ENCODE peak calls at places on chromosomes 13 and 19, in nine cellular contexts. T is HL-60; Y is dorsolateral prefrontal cortex; W is CD8-positive, alpha-beta T cell; Z is Peyer's patch; P is upper lobe of left lung; S is adrenal gland; J is DND-41; D is heart left ventricle. V is an unnamed sample. For H3K27me3, the result is how much of the 10 kb centered on the place peaks cover.

GRCh38 chr19:34577056-34577455 is 95.5 kb downstream of the WTIP start:
- DNase-seq in D (no peak), J (no peak), S (no peak), P (no peak), T (no peak), Z (no peak), Y (no peak), W (no peak), V (no peak)

GRCh38 chr13:49632156-49632555 is 3.8 kb downstream of the ARL11 start:
- DNase-seq in S (no peak), P (no peak), D (no peak), Y (no peak), T (no peak), W (no peak), Z (no peak), J (no peak), V (no peak)

GRCh38 chr19:45049073-45049736 is 10.4 kb downstream of the CLASRP start:
- DNase-seq in P (no peak), Y (no peak), T (no peak), J (no peak), S (peak), D (no peak), Z (no peak), W (no peak), V (no peak)

GRCh38 chr19:19033176-19033425 is 216 bp downstream of the SUGP2 start:
- DNase-seq in P (no peak), D (no peak), Z (peak), T (no peak), Y (no peak), J (no peak), W (no peak), S (no peak), V (no peak)

GRCh38 chr19:57813919-57814504 is 701 bp downstream of the ZNF552 start:
- DNase-seq in Y (no peak), T (no peak), W (no peak), Z (no peak), J (no peak), D (no peak), P (no peak), S (peak), V (no peak)

GRCh38 chr13:100668408-100668807 is 6.2 kb downstream of the TMTC4 start:
- DNase-seq in S (no peak), D (no peak), P (no peak), W (no peak), T (no peak), Y (no peak), J (no peak), Z (no peak), V (no peak)

GRCh38 chr13:110993788-110994187 is 78.9 kb upstream of the ANKRD10 start:
- DNase-seq in Y (no peak), Z (no peak), W (no peak), P (no peak), T (no peak), J (peak), D (no peak), S (no peak), V (no peak)

GRCh38 chr13:80338781-80339577 is 1.9 kb downstream of the SPRY2 start:
- DNase-seq in T (no peak), S (peak), Y (peak), D (peak), Z (peak), J (peak), W (no peak), P (peak), V (peak)

GRCh38 chr13:114092468-114092867 is 40.0 kb downstream of the RASA3 start:
- DNase-seq in W (no peak), T (no peak), D (no peak), Z (no peak), P (no peak), S (no peak), Y (no peak), J (no peak), V (no peak)

GRCh38 chr13:91313103-91313502 is 34.4 kb upstream of the MIR17HG start:
- DNase-seq in D (no peak), S (no peak), Y (no peak), J (peak), Z (no peak), P (no peak), T (no peak), W (no peak), V (peak)

GRCh38 chr19:46718157-46718933 is 1.4 kb upstream of the PRKD2 start:
- DNase-seq in J (peak), D (peak), P (peak), Z (peak), Y (no peak), W (peak), S (no peak), T (peak), V (peak)

GRCh38 chr19:27738569-27739193 is 1474.3 kb downstream of the UQCRFS1 start:
- DNase-seq in Y (no peak), J (no peak), S (no peak), Z (no peak), W (no peak), D (no peak), T (no peak), P (no peak), V (no peak)

GRCh38 chr13:106246237-106246636 is 289.2 kb downstream of the EFNB2 start:
- DNase-seq in P (no peak), T (no peak), J (no peak), Z (no peak), S (no peak), Y (no peak), D (no peak), W (no peak), V (no peak)

GRCh38 chr13:95191821-95192220 is 109.4 kb downstream of the ABCC4 start:
- DNase-seq in D (peak), T (no peak), J (peak), Y (peak), S (peak), Z (peak), W (peak), P (peak), V (peak)

GRCh38 chr19:18191640-18192062 is 1.4 kb upstream of the MPV17L2 start:
- DNase-seq in W (no peak), T (no peak), D (no peak), Z (no peak), P (no peak), Y (no peak), S (no peak), J (no peak), V (no peak)

GRCh38 chr13:49374585-49375290 is 69.1 kb downstream of the CAB39L start:
- DNase-seq in D (no peak), S (no peak), T (no peak), P (no peak), Z (no peak), J (no peak), Y (no peak), W (no peak), V (no peak)

GRCh38 chr19:55538132-55538531 is 1.2 kb upstream of the SBK2 start:
- DNase-seq in Y (no peak), W (no peak), S (no peak), Z (no peak), J (no peak), D (no peak), T (no peak), P (no peak), V (no peak)

GRCh38 chr19:16066611-16067104 is 9.6 kb upstream of the TPM4 start:
- DNase-seq in W (no peak), J (peak), T (no peak), D (no peak), Z (peak), P (peak), Y (no peak), S (no peak), V (no peak)

GRCh38 chr13:45798851-45799250 is 52.7 kb downstream of the SIAH3 start:
- DNase-seq in J (no peak), D (no peak), T (no peak), P (no peak), Y (no peak), S (no peak), W (no peak), Z (no peak), V (no peak)
- H3K27me3 ChIP-seq in J (under half), D (under half), T (under half), P (under half), Y (under half), S (under half), W (under half), Z (under half), V (under half)

GRCh38 chr13:32905864-32906180 is 110.4 kb upstream of the KL start:
- DNase-seq in P (no peak), J (no peak), T (no peak), Z (no peak), Y (peak), D (no peak), W (no peak), S (no peak), V (no peak)

GRCh38 chr13:32914686-32915085 is 101.5 kb upstream of the KL start:
- DNase-seq in S (no peak), D (no peak), P (no peak), T (no peak), W (no peak), J (no peak), Z (no peak), Y (no peak), V (no peak)

GRCh38 chr13:32910530-32910929 is 105.7 kb upstream of the KL start:
- DNase-seq in D (no peak), P (no peak), J (no peak), T (peak), Z (no peak), Y (no peak), S (no peak), W (no peak), V (no peak)

GRCh38 chr13:32917504-32917903 is 98.7 kb upstream of the KL start:
- DNase-seq in S (no peak), Z (no peak), Y (no peak), J (no peak), W (no peak), D (no peak), P (no peak), T (no peak), V (peak)

DNA sequence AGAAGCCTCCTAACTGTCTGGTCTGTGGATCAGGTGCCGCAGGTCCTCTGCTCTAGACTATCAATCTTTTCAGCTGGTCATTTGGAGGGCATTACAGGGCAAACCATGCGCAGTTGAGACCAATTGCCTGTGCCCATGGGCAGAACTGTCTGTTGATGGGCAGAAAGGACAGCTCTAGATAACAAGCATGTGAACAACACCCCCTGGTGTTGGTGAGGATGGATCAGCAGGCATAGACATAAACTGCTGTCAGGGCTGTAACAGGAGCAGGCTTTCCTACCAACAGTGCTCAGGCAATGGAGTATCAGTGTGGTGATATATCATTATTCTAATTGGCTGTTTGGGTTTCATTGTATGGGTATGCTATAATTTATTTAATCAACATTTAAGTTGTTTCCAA is 104.7 kb upstream of the KL start:
- DNase-seq in P (no peak), D (no peak), J (peak), T (peak), W (no peak), Z (no peak), S (no peak), Y (no peak), V (no peak)
- TF ChIP-seq CTCF in P (no peak), D (peak), J (peak), T (peak), W (no peak), Z (peak), S (peak), Y (peak), V (peak)

GRCh38 chr19:12965812-12966135 is 3.6 kb upstream of the DAND5 start:
- DNase-seq in T (no peak), Y (no peak), P (no peak), S (no peak), Z (no peak), D (no peak), J (no peak), W (no peak), V (no peak)

GRCh38 chr19:12970070-12970820 is 869 bp downstream of the DAND5 start:
- DNase-seq in Z (no peak), W (no peak), J (no peak), Y (no peak), T (no peak), P (no peak), D (no peak), S (no peak), V (no peak)

GRCh38 chr19:12969292-12969988 is at the start of gene DAND5:
- DNase-seq in Z (no peak), D (peak), T (no peak), Y (peak), J (no peak), S (peak), W (no peak), P (no peak), V (no peak)

GRCh38 chr19:12967907-12968306 is 1.5 kb upstream of the DAND5 start:
- DNase-seq in Y (no peak), D (no peak), W (no peak), P (no peak), J (no peak), T (no peak), Z (no peak), S (no peak), V (no peak)

GRCh38 chr19:12965017-12965811 is 4.2 kb upstream of the DAND5 start:
- DNase-seq in Z (peak), W (peak), J (peak), Y (peak), P (peak), S (peak), T (no peak), D (peak), V (peak)
- H3K4me3 ChIP-seq in Z (peak), W (peak), J (peak), Y (peak), P (peak), S (no peak), T (peak), D (peak), V (peak)

DNA sequence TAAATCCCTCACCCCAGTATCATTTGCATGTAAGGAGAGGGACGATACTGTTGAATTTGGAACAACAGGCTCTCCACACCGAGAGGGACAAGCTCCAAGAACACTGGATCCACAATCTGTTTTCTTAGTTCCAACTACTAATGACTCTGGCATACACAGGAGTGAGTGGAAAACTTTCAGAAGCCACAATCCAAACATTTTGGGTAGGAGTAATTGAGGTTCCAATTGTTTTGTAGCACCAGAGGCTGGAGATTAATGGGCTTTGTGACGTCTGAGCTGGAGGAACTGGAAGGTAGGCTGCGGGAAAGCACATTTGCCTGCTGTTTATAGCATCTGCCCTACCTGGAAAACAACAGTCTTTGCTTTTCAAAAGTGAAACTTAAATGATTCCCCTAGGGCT is 156.7 kb downstream of the FLT1 start:
- DNase-seq in Z (no peak), D (no peak), W (no peak), T (no peak), S (no peak), P (no peak), J (no peak), Y (no peak), V (no peak)
- H3K27me3 ChIP-seq in Z (under half), D (under half), W (under half), T (under half), S (under half), P (under half), J (under half), Y (under half), V (under half)

GRCh38 chr13:32639502-32640105 is 53.4 kb downstream of the PDS5B start:
- DNase-seq in D (no peak), S (peak), Z (peak), P (peak), T (peak), Y (peak), J (peak), W (peak), V (peak)
- TF ChIP-seq CTCF in D (peak), S (peak), Z (peak), P (peak), T (peak), Y (peak), J (peak), W (peak), V (peak)

V was measured in GM06990.